ENCODE peak calls at places on chromosome 1, in eight cellular contexts. One of them, this sample, is unnamed.

GRCh38 chr1:65948609-65949229 is 156.0 kb downstream of the PDE4B start:
- ATAC-seq in heart right ventricle: no peak
- ATAC-seq in activated naive CD8-positive, alpha-beta T cell treated with anti-CD3 and anti-CD28 coated beads, Interleukin-2, amount 10 ng/mL, durations not matched to agents 7 days and 5 days: no peak
- ATAC-seq in SK-N-SH treated with all-trans-retinoic acid at 6 μM for 48 hours: peak; percentile 48
- ATAC-seq in Right ventricle myocardium inferior: peak; percentile 34
- ATAC-seq in foreskin keratinocyte: no peak
- ATAC-seq in activated T-cell treated with anti-CD3 and anti-CD28 coated beads, Interleukin-2, amount 50 U/mL, for 4 hours: no peak
- ATAC-seq in left colon: peak; percentile 65
- ATAC-seq in this sample: no peak

GRCh38 chr1:116558140-116558549 is 12.7 kb downstream of the CD58 start:
- ATAC-seq in heart right ventricle: no peak
- ATAC-seq in activated naive CD8-positive, alpha-beta T cell treated with anti-CD3 and anti-CD28 coated beads, Interleukin-2, amount 10 ng/mL, durations not matched to agents 7 days and 5 days: no peak
- ATAC-seq in SK-N-SH treated with all-trans-retinoic acid at 6 μM for 48 hours: no peak
- ATAC-seq in Right ventricle myocardium inferior: no peak
- ATAC-seq in foreskin keratinocyte: no peak
- ATAC-seq in activated T-cell treated with anti-CD3 and anti-CD28 coated beads, Interleukin-2, amount 50 U/mL, for 4 hours: no peak
- ATAC-seq in left colon: no peak
- ATAC-seq in this sample: no peak

GRCh38 chr1:201329801-201330200 is 46.5 kb downstream of the PKP1 start:
- ATAC-seq in heart right ventricle: peak; percentile 46
- ATAC-seq in activated naive CD8-positive, alpha-beta T cell treated with anti-CD3 and anti-CD28 coated beads, Interleukin-2, amount 10 ng/mL, durations not matched to agents 7 days and 5 days: no peak
- ATAC-seq in SK-N-SH treated with all-trans-retinoic acid at 6 μM for 48 hours: no peak
- ATAC-seq in Right ventricle myocardium inferior: peak; percentile 68
- ATAC-seq in foreskin keratinocyte: no peak
- ATAC-seq in activated T-cell treated with anti-CD3 and anti-CD28 coated beads, Interleukin-2, amount 50 U/mL, for 4 hours: no peak
- ATAC-seq in left colon: no peak
- ATAC-seq in this sample: no peak

GRCh38 chr1:199490804-199491527 is 536.5 kb upstream of the NR5A2 start:
- ATAC-seq in heart right ventricle: no peak
- ATAC-seq in activated naive CD8-positive, alpha-beta T cell treated with anti-CD3 and anti-CD28 coated beads, Interleukin-2, amount 10 ng/mL, durations not matched to agents 7 days and 5 days: no peak
- ATAC-seq in SK-N-SH treated with all-trans-retinoic acid at 6 μM for 48 hours: peak; percentile 98
- ATAC-seq in Right ventricle myocardium inferior: no peak
- ATAC-seq in foreskin keratinocyte: peak; percentile 80
- ATAC-seq in activated T-cell treated with anti-CD3 and anti-CD28 coated beads, Interleukin-2, amount 50 U/mL, for 4 hours: no peak
- ATAC-seq in left colon: no peak
- ATAC-seq in this sample: no peak

GRCh38 chr1:7609311-7609994 is 161.6 kb upstream of the VAMP3 start:
- ATAC-seq in heart right ventricle: no peak
- ATAC-seq in activated naive CD8-positive, alpha-beta T cell treated with anti-CD3 and anti-CD28 coated beads, Interleukin-2, amount 10 ng/mL, durations not matched to agents 7 days and 5 days: no peak
- ATAC-seq in SK-N-SH treated with all-trans-retinoic acid at 6 μM for 48 hours: no peak
- ATAC-seq in Right ventricle myocardium inferior: no peak
- ATAC-seq in foreskin keratinocyte: no peak
- ATAC-seq in activated T-cell treated with anti-CD3 and anti-CD28 coated beads, Interleukin-2, amount 50 U/mL, for 4 hours: no peak
- ATAC-seq in left colon: no peak
- ATAC-seq in this sample: no peak

GRCh38 chr1:22747021-22747734 is 36.5 kb downstream of the EPHB2 start:
- ATAC-seq in heart right ventricle: no peak
- ATAC-seq in activated naive CD8-positive, alpha-beta T cell treated with anti-CD3 and anti-CD28 coated beads, Interleukin-2, amount 10 ng/mL, durations not matched to agents 7 days and 5 days: no peak
- ATAC-seq in SK-N-SH treated with all-trans-retinoic acid at 6 μM for 48 hours: peak; percentile 50
- ATAC-seq in Right ventricle myocardium inferior: no peak
- ATAC-seq in foreskin keratinocyte: peak; percentile 37
- ATAC-seq in activated T-cell treated with anti-CD3 and anti-CD28 coated beads, Interleukin-2, amount 50 U/mL, for 4 hours: no peak
- ATAC-seq in left colon: no peak
- ATAC-seq in this sample: no peak

GRCh38 chr1:228304766-228305395 is 97.0 kb downstream of the OBSCN start:
- ATAC-seq in heart right ventricle: no peak
- ATAC-seq in activated naive CD8-positive, alpha-beta T cell treated with anti-CD3 and anti-CD28 coated beads, Interleukin-2, amount 10 ng/mL, durations not matched to agents 7 days and 5 days: no peak
- ATAC-seq in SK-N-SH treated with all-trans-retinoic acid at 6 μM for 48 hours: no peak
- ATAC-seq in Right ventricle myocardium inferior: no peak
- ATAC-seq in foreskin keratinocyte: no peak
- ATAC-seq in activated T-cell treated with anti-CD3 and anti-CD28 coated beads, Interleukin-2, amount 50 U/mL, for 4 hours: no peak
- ATAC-seq in left colon: no peak
- ATAC-seq in this sample: no peak

GRCh38 chr1:40895601-40896000 is 33.4 kb upstream of the CITED4 start:
- ATAC-seq in heart right ventricle: no peak
- ATAC-seq in activated naive CD8-positive, alpha-beta T cell treated with anti-CD3 and anti-CD28 coated beads, Interleukin-2, amount 10 ng/mL, durations not matched to agents 7 days and 5 days: no peak
- ATAC-seq in SK-N-SH treated with all-trans-retinoic acid at 6 μM for 48 hours: no peak
- ATAC-seq in Right ventricle myocardium inferior: no peak
- ATAC-seq in foreskin keratinocyte: peak; percentile 7
- ATAC-seq in activated T-cell treated with anti-CD3 and anti-CD28 coated beads, Interleukin-2, amount 50 U/mL, for 4 hours: no peak
- ATAC-seq in left colon: no peak
- ATAC-seq in this sample: no peak

GRCh38 chr1:32606565-32606964 is 43.8 kb downstream of the ZBTB8OS start:
- ATAC-seq in heart right ventricle: no peak
- ATAC-seq in activated naive CD8-positive, alpha-beta T cell treated with anti-CD3 and anti-CD28 coated beads, Interleukin-2, amount 10 ng/mL, durations not matched to agents 7 days and 5 days: no peak
- ATAC-seq in SK-N-SH treated with all-trans-retinoic acid at 6 μM for 48 hours: no peak
- ATAC-seq in Right ventricle myocardium inferior: no peak
- ATAC-seq in foreskin keratinocyte: no peak
- ATAC-seq in activated T-cell treated with anti-CD3 and anti-CD28 coated beads, Interleukin-2, amount 50 U/mL, for 4 hours: no peak
- ATAC-seq in left colon: no peak
- ATAC-seq in this sample: no peak

GRCh38 chr1:158818560-158818959 is 12.6 kb upstream of the MNDA start:
- ATAC-seq in heart right ventricle: no peak
- ATAC-seq in activated naive CD8-positive, alpha-beta T cell treated with anti-CD3 and anti-CD28 coated beads, Interleukin-2, amount 10 ng/mL, durations not matched to agents 7 days and 5 days: no peak
- ATAC-seq in SK-N-SH treated with all-trans-retinoic acid at 6 μM for 48 hours: no peak
- ATAC-seq in Right ventricle myocardium inferior: no peak
- ATAC-seq in foreskin keratinocyte: no peak
- ATAC-seq in activated T-cell treated with anti-CD3 and anti-CD28 coated beads, Interleukin-2, amount 50 U/mL, for 4 hours: no peak
- ATAC-seq in left colon: peak; percentile 40
- ATAC-seq in this sample: no peak

GRCh38 chr1:151371340-151371739 is 1.2 kb downstream of the SELENBP1 start:
- ATAC-seq in heart right ventricle: peak; percentile 17
- ATAC-seq in activated naive CD8-positive, alpha-beta T cell treated with anti-CD3 and anti-CD28 coated beads, Interleukin-2, amount 10 ng/mL, durations not matched to agents 7 days and 5 days: no peak
- ATAC-seq in SK-N-SH treated with all-trans-retinoic acid at 6 μM for 48 hours: peak; percentile 18
- ATAC-seq in Right ventricle myocardium inferior: peak; percentile 45
- ATAC-seq in foreskin keratinocyte: no peak
- ATAC-seq in activated T-cell treated with anti-CD3 and anti-CD28 coated beads, Interleukin-2, amount 50 U/mL, for 4 hours: no peak
- ATAC-seq in left colon: peak; percentile 33
- ATAC-seq in this sample: peak; percentile 35

GRCh38 chr1:2575801-2576663 is 10.5 kb upstream of the PRXL2B start:
- ATAC-seq in heart right ventricle: no peak
- ATAC-seq in activated naive CD8-positive, alpha-beta T cell treated with anti-CD3 and anti-CD28 coated beads, Interleukin-2, amount 10 ng/mL, durations not matched to agents 7 days and 5 days: no peak
- ATAC-seq in SK-N-SH treated with all-trans-retinoic acid at 6 μM for 48 hours: no peak
- ATAC-seq in Right ventricle myocardium inferior: no peak
- ATAC-seq in foreskin keratinocyte: no peak
- ATAC-seq in activated T-cell treated with anti-CD3 and anti-CD28 coated beads, Interleukin-2, amount 50 U/mL, for 4 hours: no peak
- ATAC-seq in left colon: peak; percentile 73
- ATAC-seq in this sample: peak; percentile 42